ENCODE peak calls at places on chromosomes 4 and X, in ten cellular contexts. G, N, O, J, U, X, S, E, C and H are unnamed samples.

GRCh38 chrX:3299626-3300025 is 46.8 kb downstream of the MXRA5 start:
- ATAC-seq in G (no peak), N (no peak), O (no peak), J (no peak), U (no peak), X (no peak), S (no peak), E (no peak), C (no peak), H (no peak)

GRCh38 chr4:104860227-104861123 is 286.2 kb upstream of the TET2 start:
- ATAC-seq in G (peak), N (peak), O (peak), J (peak), U (peak), X (peak), S (peak), E (peak), C (peak), H (peak)

GRCh38 chrX:130118396-130118795 is 8.1 kb upstream of the ELF4 start:
- ATAC-seq in G (no peak), N (no peak), O (no peak), J (no peak), U (peak), X (no peak), S (peak), E (peak), C (no peak), H (no peak)

GRCh38 chrX:12579311-12579710 is 211.9 kb upstream of the PRPS2 start:
- ATAC-seq in G (no peak), N (no peak), O (no peak), J (no peak), U (no peak), X (no peak), S (no peak), E (no peak), C (no peak), H (no peak)

GRCh38 chr4:177250056-177250696 is 59.5 kb upstream of the NEIL3 start:
- ATAC-seq in G (peak), N (peak), O (peak), J (peak), U (peak), X (peak), S (peak), E (peak), C (peak), H (peak)

GRCh38 chr4:153936121-153936520 is 147.2 kb upstream of the SFRP2 start:
- ATAC-seq in G (peak), N (no peak), O (no peak), J (no peak), U (no peak), X (no peak), S (no peak), E (no peak), C (no peak), H (no peak)

GRCh38 chr4:54726907-54727306 is 69.2 kb downstream of the KIT start:
- ATAC-seq in G (no peak), N (no peak), O (no peak), J (no peak), U (no peak), X (no peak), S (no peak), E (no peak), C (no peak), H (no peak)

GRCh38 chr4:36841583-36842326 is 402.8 kb upstream of the NWD2 start:
- ATAC-seq in G (no peak), N (no peak), O (no peak), J (no peak), U (no peak), X (no peak), S (no peak), E (no peak), C (no peak), H (no peak)

GRCh38 chr4:108109997-108110416 is 58.7 kb downstream of the LEF1 start:
- ATAC-seq in G (no peak), N (no peak), O (no peak), J (no peak), U (no peak), X (no peak), S (no peak), E (no peak), C (no peak), H (no peak)